ENCODE peak calls at places on chromosomes 7 and 10, in five cellular contexts. I is astrocyte, K is body of pancreas, W is brain microvascular endothelial cell, C is AG04450. H is an unnamed sample.

GRCh38 chr7:36367561-36367889 is 22.1 kb upstream of the ANLN start:
- DNase-seq in I (no peak), K (no peak), W (no peak), C (no peak), H (no peak)

GRCh38 chr7:84247591-84247990 is 53.0 kb upstream of the SEMA3A start:
- DNase-seq in I (peak; percentile 89), K (no peak), W (peak; percentile 41), C (no peak), H (no peak)

GRCh38 chr7:96527133-96527827 is 182.4 kb downstream of the SEM1 start:
- DNase-seq in I (no peak), K (no peak), W (no peak), C (no peak), H (no peak)

GRCh38 chr7:650339-651031 is 76.0 kb upstream of the DNAAF5 start:
- DNase-seq in I (no peak), K (peak; percentile 10), W (no peak), C (no peak), H (no peak)

GRCh38 chr10:27258492-27258837 is 17.9 kb upstream of the ACBD5 start:
- DNase-seq in I (no peak), K (no peak), W (no peak), C (no peak), H (no peak)

GRCh38 chr10:71285180-71285545 is 33.9 kb upstream of the SLC29A3 start:
- DNase-seq in I (no peak), K (peak; percentile 43), W (no peak), C (no peak), H (peak; percentile 71)

GRCh38 chr10:128475686-128476410 is 349.6 kb upstream of the MKI67 start:
- DNase-seq in I (no peak), K (no peak), W (no peak), C (no peak), H (no peak)

GRCh38 chr10:3961082-3961481 is 176.1 kb upstream of the KLF6 start:
- DNase-seq in I (no peak), K (no peak), W (no peak), C (no peak), H (no peak)

GRCh38 chr7:75054744-75055527 is 18.7 kb downstream of the RCC1L start:
- DNase-seq in I (peak; percentile 97), K (peak; percentile 25), W (peak; percentile 86), C (peak; percentile 70), H (peak; percentile 94)

GRCh38 chr7:142722289-142722794 is 26.9 kb upstream of the PRSS1 start:
- DNase-seq in I (no peak), K (no peak), W (no peak), C (no peak), H (no peak)

GRCh38 chr7:122040147-122040546 is 103.9 kb downstream of the AASS start:
- DNase-seq in I (peak; percentile 8), K (no peak), W (no peak), C (no peak), H (no peak)

GRCh38 chr7:2000801-2001321 is 231.9 kb downstream of the MAD1L1 start:
- DNase-seq in I (no peak), K (no peak), W (no peak), C (no peak), H (no peak)

DNA sequence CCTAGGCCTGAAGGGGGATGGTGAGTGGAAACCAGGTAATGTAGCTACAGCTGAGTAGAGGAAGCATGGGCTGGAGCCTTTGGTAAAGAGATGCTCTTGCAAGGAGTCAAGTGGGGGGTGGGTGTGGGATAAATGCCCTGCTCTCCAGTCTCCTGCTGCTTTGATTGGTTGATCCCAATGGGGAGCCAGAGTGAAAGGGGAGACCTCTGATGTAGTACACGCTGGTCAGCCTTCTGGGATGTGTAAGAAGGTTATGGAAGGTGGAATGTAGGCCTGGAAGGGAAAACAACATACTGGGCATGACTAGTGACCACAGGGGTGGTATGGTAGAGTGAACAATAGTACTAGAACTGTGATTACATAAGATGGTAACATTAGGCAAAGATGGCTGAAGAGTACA is 44.3 kb downstream of the TET1 start:
- DNase-seq in I (peak; percentile 19), K (no peak), W (no peak), C (no peak), H (peak; percentile 18)
- H3K4me3 ChIP-seq in I (no peak overlapping the region), K (no peak overlapping the region), W (no peak overlapping the region), C (no peak overlapping the region), H (no peak overlapping the region)

DNA sequence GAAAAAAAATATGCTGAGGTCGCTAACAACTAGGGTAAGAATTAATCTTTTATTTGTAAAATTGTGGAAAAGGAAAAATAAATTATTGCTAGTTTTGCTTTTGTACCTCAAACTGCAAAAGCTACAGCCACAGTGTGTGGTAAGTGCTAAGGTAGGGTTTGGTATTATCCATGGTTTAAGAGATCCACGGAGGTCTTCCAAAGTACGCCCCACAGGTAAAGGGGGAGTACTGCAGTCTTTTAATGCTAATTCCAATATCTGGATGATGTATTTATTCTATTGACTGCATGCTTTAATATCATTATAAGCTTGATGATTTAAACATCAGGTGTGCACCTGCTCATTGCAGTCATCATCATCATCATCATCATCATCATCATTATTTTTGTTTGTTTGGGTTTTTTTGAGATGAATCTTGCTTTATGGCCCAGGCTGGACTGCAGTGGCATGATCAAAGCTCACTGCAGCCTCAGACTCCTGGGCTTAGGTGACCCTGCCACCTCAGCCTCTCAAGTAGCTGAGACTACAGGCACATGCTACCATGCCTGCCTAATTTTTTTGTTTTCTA is 38.4 kb upstream of the BMS1 start:
- DNase-seq in I (no peak), K (no peak), W (no peak), C (no peak), H (no peak)
- TF ChIP-seq CTCF in I (no peak), K (no peak), W (no peak), C (no peak), H (no peak)

DNA sequence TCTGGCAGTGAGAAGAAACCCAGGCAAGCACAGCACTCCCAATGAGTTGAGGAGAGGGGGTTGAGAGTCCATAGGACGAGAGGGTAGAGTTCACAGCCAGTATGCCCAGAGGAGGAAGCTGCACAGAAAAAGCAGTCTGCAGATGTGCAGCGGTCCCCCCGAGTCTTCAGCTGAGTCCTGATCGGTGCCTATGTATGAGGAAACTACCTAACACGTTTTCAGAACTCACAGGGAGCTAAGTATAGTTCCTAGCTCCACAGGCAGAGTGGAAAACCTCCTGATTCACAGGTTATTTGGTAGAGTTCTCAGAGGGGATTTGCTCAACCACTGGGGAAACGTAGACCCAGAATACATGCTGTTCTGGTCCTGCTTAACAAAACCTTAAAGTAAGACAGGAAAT is 271.3 kb upstream of the CNTNAP2 start:
- DNase-seq in I (no peak), K (no peak), W (no peak), C (no peak), H (no peak)
- H3K4me3 ChIP-seq in I (no peak overlapping the region), K (no peak overlapping the region), W (no peak overlapping the region), C (no peak overlapping the region), H (no peak overlapping the region)

GRCh38 chr7:100545636-100546128 is 6.7 kb downstream of the AGFG2 start:
- DNase-seq in I (peak; percentile 86), K (peak; percentile 84), W (peak; percentile 88), C (peak; percentile 53), H (peak; percentile 86)
- TF ChIP-seq CTCF in I (no peak), K (no peak), W (peak; percentile 43), C (peak; percentile 29), H (no peak)

GRCh38 chr10:48764486-48764885 is 79.8 kb downstream of the WDFY4 start:
- DNase-seq in I (no peak), K (no peak), W (no peak), C (no peak), H (no peak)

GRCh38 chr10:48759113-48759901 is 74.6 kb downstream of the WDFY4 start:
- DNase-seq in I (no peak), K (no peak), W (no peak), C (no peak), H (no peak)

GRCh38 chr10:48763403-48763802 is 78.7 kb downstream of the WDFY4 start:
- DNase-seq in I (no peak), K (no peak), W (no peak), C (no peak), H (no peak)

GRCh38 chr10:48762104-48763042 is 77.7 kb downstream of the WDFY4 start:
- DNase-seq in I (no peak), K (no peak), W (no peak), C (no peak), H (no peak)

GRCh38 chr10:48760983-48761382 is 76.3 kb downstream of the WDFY4 start:
- DNase-seq in I (no peak), K (no peak), W (no peak), C (no peak), H (no peak)
- H3K4me3 ChIP-seq in I (no peak overlapping the region), K (no peak overlapping the region), W (no peak overlapping the region), C (no peak overlapping the region), H (no peak overlapping the region)

DNA sequence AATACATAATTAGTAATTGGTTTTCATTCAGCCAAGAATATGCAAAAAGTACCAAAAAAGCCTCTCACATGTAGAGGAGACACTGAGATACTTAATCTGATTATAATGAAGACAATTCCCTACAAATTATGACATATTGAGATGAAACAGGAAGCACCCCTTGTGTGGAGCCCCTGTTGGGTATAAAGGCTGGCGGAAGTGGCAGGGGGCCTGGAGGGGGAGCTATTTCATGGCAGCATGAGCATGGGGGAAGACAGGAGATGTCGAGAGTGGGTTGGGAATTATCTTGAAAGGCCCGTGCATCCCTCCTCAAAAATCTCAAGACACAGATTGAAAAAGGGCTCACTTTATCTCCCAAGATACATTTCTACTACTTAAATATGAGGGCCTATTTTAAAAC is 96.9 kb downstream of the PIP4K2A start:
- DNase-seq in I (no peak), K (no peak), W (no peak), C (no peak), H (no peak)
- TF ChIP-seq CTCF in I (no peak), K (no peak), W (peak; percentile 24), C (no peak), H (no peak)

GRCh38 chr10:100728928-100729876 is 16.2 kb upstream of the PAX2 start:
- DNase-seq in I (no peak), K (peak; percentile 41), W (no peak), C (no peak), H (no peak)
- H3K4me3 ChIP-seq in I (no peak overlapping the region), K (no peak overlapping the region), W (no peak overlapping the region), C (no peak overlapping the region), H (no peak overlapping the region)

GRCh38 chr10:79491171-79491835 is 21.0 kb upstream of the EIF5AL1 start:
- DNase-seq in I (no peak), K (no peak), W (no peak), C (no peak), H (no peak)
- TF ChIP-seq CTCF in I (no peak), K (no peak), W (no peak), C (peak; percentile 2), H (no peak)

DNA sequence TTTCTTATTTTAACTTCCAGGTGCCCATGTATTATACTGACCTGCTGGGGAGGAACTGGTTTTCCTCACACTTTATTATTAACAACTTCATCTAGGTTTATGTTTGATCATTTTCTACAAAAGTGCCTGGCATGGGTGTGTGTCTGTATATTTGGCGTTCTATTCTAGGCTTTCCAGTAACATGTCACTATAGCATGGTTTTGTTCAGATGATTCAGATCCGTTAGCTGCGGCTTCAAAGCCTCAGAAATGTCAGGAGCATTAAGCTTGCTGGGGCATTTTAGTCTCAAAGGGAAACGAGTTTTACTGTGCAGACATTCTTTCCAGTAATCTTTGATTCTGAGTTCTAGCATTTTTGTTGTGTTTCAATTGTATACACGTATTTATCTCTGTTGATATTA is 2.3 kb downstream of the INPP5A start:
- DNase-seq in I (peak; percentile 76), K (no peak), W (peak; percentile 67), C (no peak), H (peak; percentile 64)
- H3K4me3 ChIP-seq in I (peak overlapping the region; percentile 75), K (no peak overlapping the region), W (peak overlapping the region; percentile 24), C (peak overlapping the region; percentile 43), H (peak overlapping the region; percentile 70)